ENCODE peak calls at places on chromosomes 11 and 22, in nine cellular contexts. V, K, X, S, H, E, B, Y and N are unnamed samples.

GRCh38 chr22:28425211-28425610 is 254.4 kb downstream of the TTC28 start:
- DNase-seq in V (no peak), K (no peak), X (no peak), S (no peak), H (no peak), E (no peak), B (no peak), Y (no peak), N (no peak)

GRCh38 chr22:48607901-48608650 is 1219.6 kb downstream of the BRD1 start:
- DNase-seq in V (no peak), K (no peak), X (no peak), S (peak), H (no peak), E (no peak), B (no peak), Y (no peak), N (no peak)

GRCh38 chr22:23088199-23088604 is 17.9 kb downstream of the GNAZ start:
- DNase-seq in V (no peak), K (no peak), X (no peak), S (no peak), H (no peak), E (no peak), B (no peak), Y (no peak), N (no peak)

GRCh38 chr11:95922099-95922498 is 1.8 kb downstream of the MTMR2 start:
- DNase-seq in V (no peak), K (no peak), X (no peak), S (no peak), H (no peak), E (no peak), B (no peak), Y (no peak), N (no peak)

GRCh38 chr11:44470849-44471248 is 94.6 kb upstream of the CD82 start:
- DNase-seq in V (no peak), K (no peak), X (no peak), S (no peak), H (no peak), E (no peak), B (no peak), Y (no peak), N (no peak)

GRCh38 chr11:108859510-108859909 is 194.6 kb downstream of the DDX10 start:
- DNase-seq in V (no peak), K (no peak), X (no peak), S (no peak), H (no peak), E (no peak), B (no peak), Y (no peak), N (no peak)

GRCh38 chr22:38025514-38025913 is 31.7 kb upstream of the PICK1 start:
- DNase-seq in V (no peak), K (no peak), X (no peak), S (no peak), H (no peak), E (no peak), B (no peak), Y (no peak), N (no peak)

GRCh38 chr11:103681855-103682254 is 354.6 kb upstream of the DDI1 start:
- DNase-seq in V (no peak), K (no peak), X (no peak), S (no peak), H (no peak), E (no peak), B (no peak), Y (no peak), N (no peak)

GRCh38 chr22:42368379-42369249 is 63.6 kb downstream of the NFAM1 start:
- DNase-seq in V (no peak), K (peak), X (no peak), S (peak), H (peak), E (peak), B (no peak), Y (no peak), N (no peak)

GRCh38 chr11:28649922-28650321 is 541.7 kb downstream of the METTL15 start:
- DNase-seq in V (no peak), K (no peak), X (no peak), S (peak), H (no peak), E (no peak), B (no peak), Y (no peak), N (no peak)

GRCh38 chr11:96144553-96144952 is 198.4 kb downstream of the MAML2 start:
- DNase-seq in V (no peak), K (no peak), X (no peak), S (no peak), H (no peak), E (no peak), B (no peak), Y (no peak), N (no peak)

GRCh38 chr11:20605602-20606091 is 6.2 kb downstream of the SLC6A5 start:
- DNase-seq in V (no peak), K (no peak), X (no peak), S (no peak), H (no peak), E (no peak), B (no peak), Y (no peak), N (no peak)

GRCh38 chr11:100637706-100638105 is 49.4 kb upstream of the ARHGAP42 start:
- DNase-seq in V (no peak), K (no peak), X (no peak), S (no peak), H (no peak), E (no peak), B (no peak), Y (no peak), N (no peak)

GRCh38 chr11:83827940-83828554 is 541.9 kb upstream of the CCDC90B start:
- DNase-seq in V (no peak), K (peak), X (no peak), S (peak), H (no peak), E (no peak), B (peak), Y (peak), N (peak)

GRCh38 chr22:37519268-37520195 is at the start of gene CARD10:
- DNase-seq in V (no peak), K (no peak), X (no peak), S (peak), H (no peak), E (no peak), B (peak), Y (no peak), N (no peak)

GRCh38 chr22:24177045-24177444 is 4.2 kb upstream of the SUSD2 start:
- DNase-seq in V (no peak), K (no peak), X (no peak), S (no peak), H (no peak), E (no peak), B (no peak), Y (no peak), N (no peak)